ENCODE peak calls at places on chromosomes 1 and 21, in seven cellular contexts. D is HepG2, Y is MCF 10A, Q is GM20000, E is A172, W is kidney glomerular epithelial cell, F is adrenal gland. I is an unnamed sample.

GRCh38 chr1:27966402-27967105 is 6.8 kb downstream of the XKR8 start:
- DNase-seq in F (no peak), Q (no peak), Y (peak), E (peak), W (no peak), D (no peak), I (peak)

GRCh38 chr1:228500901-228501871 is 14.0 kb downstream of the RNF187 start:
- DNase-seq in Q (peak), D (peak), F (peak), Y (peak), W (peak), E (peak), I (peak)

GRCh38 chr1:209742409-209743144 is 13.3 kb upstream of the TRAF3IP3 start:
- DNase-seq in Y (no peak), Q (no peak), E (peak), W (peak), F (no peak), D (no peak), I (no peak)

GRCh38 chr1:47710075-47711071 is 272.5 kb downstream of the FOXD2 start:
- DNase-seq in W (peak), F (peak), Q (peak), E (peak), Y (peak), D (peak), I (peak)

GRCh38 chr1:173204693-173205092 is 2.4 kb downstream of the TNFSF4 start:
- DNase-seq in W (no peak), Q (no peak), D (no peak), E (no peak), Y (no peak), F (no peak), I (no peak)

GRCh38 chr1:17405898-17406759 is 33.3 kb downstream of the RCC2 start:
- DNase-seq in E (peak), W (peak), Q (peak), D (peak), Y (peak), F (peak), I (peak)

GRCh38 chr1:229230136-229230892 is 40.6 kb upstream of the RAB4A start:
- DNase-seq in E (peak), Q (peak), Y (peak), D (peak), F (no peak), W (peak), I (peak)

GRCh38 chr1:115506523-115507255 is 135.1 kb upstream of the VANGL1 start:
- DNase-seq in F (no peak), Y (no peak), E (no peak), Q (no peak), W (no peak), D (no peak), I (no peak)

GRCh38 chr1:171919891-171920887 is 78.9 kb downstream of the DNM3 start:
- DNase-seq in F (no peak), Y (no peak), Q (no peak), D (no peak), W (no peak), E (no peak), I (no peak)

GRCh38 chr1:12657060-12657866 is 13.4 kb downstream of the AADACL4 start:
- DNase-seq in W (no peak), E (no peak), Q (no peak), F (no peak), D (no peak), Y (no peak), I (no peak)

GRCh38 chr21:39071623-39072214 is 111.5 kb downstream of the PSMG1 start:
- DNase-seq in D (peak), Q (no peak), Y (no peak), W (no peak), E (no peak), F (no peak), I (no peak)

GRCh38 chr1:203828002-203828401 is 32.6 kb downstream of the ZBED6 start:
- DNase-seq in Y (no peak), Q (no peak), F (no peak), D (no peak), E (no peak), W (no peak), I (no peak)

GRCh38 chr21:44299085-44299457 is 782 bp upstream of the PFKL start:
- DNase-seq in E (no peak), F (no peak), Y (no peak), W (no peak), Q (peak), D (no peak), I (no peak)

GRCh38 chr1:20405893-20406604 is 80.0 kb downstream of the CAMK2N1 start:
- DNase-seq in E (no peak), D (no peak), Q (no peak), Y (no peak), W (no peak), F (no peak), I (no peak)

GRCh38 chr1:206589206-206589605 is 23.1 kb downstream of the EIF2D start:
- DNase-seq in E (peak), Y (peak), Q (no peak), W (peak), F (peak), D (no peak), I (peak)

GRCh38 chr1:52552505-52553371 is at the start of gene TUT4:
- DNase-seq in W (peak), Q (peak), D (peak), F (peak), Y (peak), E (peak), I (peak)

GRCh38 chr1:15174615-15174983 is 21.1 kb downstream of the TMEM51 start:
- DNase-seq in Q (no peak), D (no peak), W (no peak), F (no peak), E (no peak), Y (no peak), I (no peak)

GRCh38 chr1:98920441-98921110 is 84.1 kb downstream of the PLPPR5 start:
- DNase-seq in D (no peak), F (no peak), Y (peak), W (peak), Q (no peak), E (peak), I (peak)

GRCh38 chr1:92957020-92957734 is 4.1 kb downstream of the DIPK1A start:
- DNase-seq in Q (peak), D (no peak), F (no peak), E (no peak), W (no peak), Y (no peak), I (no peak)

GRCh38 chr21:44994581-44995171 is 54.8 kb downstream of the SLX9 start:
- DNase-seq in Q (no peak), F (no peak), D (no peak), Y (no peak), W (no peak), E (no peak), I (no peak)

GRCh38 chr1:184801503-184801902 is 46.8 kb upstream of the EDEM3 start:
- DNase-seq in Y (peak), F (peak), Q (no peak), W (no peak), E (no peak), D (no peak), I (no peak)

GRCh38 chr1:208917719-208918118 is 665.8 kb upstream of the CAMK1G start:
- DNase-seq in Q (no peak), E (no peak), D (no peak), F (no peak), Y (peak), W (no peak), I (peak)

GRCh38 chr1:86782482-86782881 is 78.1 kb downstream of the SH3GLB1 start:
- DNase-seq in D (peak), E (no peak), Q (no peak), W (no peak), Y (no peak), F (no peak), I (no peak)

GRCh38 chr21:39504230-39504629 is 52.5 kb downstream of the SH3BGR start:
- DNase-seq in Q (no peak), E (no peak), D (no peak), Y (no peak), F (no peak), W (no peak), I (no peak)

GRCh38 chr1:202964755-202965440 is 2.2 kb downstream of the CYB5R1 start:
- DNase-seq in Y (peak), F (peak), D (no peak), W (no peak), Q (no peak), E (no peak), I (peak)

GRCh38 chr1:157219600-157219999 is 81.4 kb upstream of the ETV3 start:
- DNase-seq in F (no peak), W (no peak), D (no peak), E (no peak), Q (no peak), Y (no peak), I (no peak)

GRCh38 chr1:205783904-205784303 is 8.6 kb upstream of the RAB29 start:
- DNase-seq in E (no peak), W (peak), F (no peak), Y (no peak), Q (no peak), D (no peak), I (no peak)

GRCh38 chr1:226632922-226633351 is 84.4 kb downstream of the STUM start:
- DNase-seq in Y (no peak), D (no peak), F (peak), W (no peak), Q (no peak), E (no peak), I (no peak)

GRCh38 chr1:166300767-166301166 is 134.0 kb upstream of the FAM78B start:
- DNase-seq in E (no peak), W (no peak), F (no peak), Y (no peak), D (no peak), Q (no peak), I (no peak)

GRCh38 chr1:6519491-6519934 is 28.0 kb upstream of the PLEKHG5 start:
- DNase-seq in F (no peak), Q (no peak), E (no peak), W (no peak), D (no peak), Y (no peak), I (no peak)

GRCh38 chr1:207282496-207283380 is 38.7 kb upstream of the CD55 start:
- DNase-seq in E (peak), Q (no peak), F (no peak), D (no peak), Y (no peak), W (peak), I (no peak)

GRCh38 chr1:95086949-95087533 is 14.3 kb upstream of the ALG14 start:
- DNase-seq in W (peak), Q (no peak), E (peak), F (peak), D (peak), Y (peak), I (peak)

GRCh38 chr1:35592991-35593769 is 20.1 kb downstream of the TFAP2E start:
- DNase-seq in D (no peak), W (no peak), Q (no peak), E (no peak), F (no peak), Y (no peak), I (no peak)

GRCh38 chr21:34968414-34969333 is 80.4 kb downstream of the RUNX1 start:
- DNase-seq in Y (no peak), W (no peak), Q (peak), F (no peak), D (peak), E (no peak), I (no peak)

GRCh38 chr1:29197590-29197924 is 15.9 kb upstream of the SRSF4 start:
- DNase-seq in F (no peak), Q (peak), E (peak), Y (peak), W (no peak), D (peak), I (no peak)

GRCh38 chr1:192530254-192530653 is 45.3 kb upstream of the RGS1 start:
- DNase-seq in F (no peak), D (no peak), Y (no peak), W (no peak), Q (peak), E (peak), I (no peak)

GRCh38 chr1:225811622-225812487 is 1.9 kb downstream of the EPHX1 start:
- DNase-seq in E (no peak), D (peak), Q (no peak), W (no peak), Y (peak), F (peak), I (no peak)

GRCh38 chr21:45029968-45030636 is 44.3 kb upstream of the ADARB1 start:
- DNase-seq in F (no peak), D (no peak), Y (no peak), E (no peak), Q (no peak), W (no peak), I (no peak)

GRCh38 chr1:24896596-24897262 is 33.3 kb downstream of the RUNX3 start:
- DNase-seq in W (no peak), F (no peak), E (no peak), Q (no peak), Y (no peak), D (no peak), I (no peak)